ENCODE peak calls at places on chromosomes 13 and 19, in four cellular contexts. Q, U, M and E are unnamed samples.
A peak's percentile ranks its signal among the peaks of the same experiment; 100 is the strongest.

GRCh38 chr13:100176781-100177389 is 88.0 kb downstream of the PCCA start:
- DNase-seq in Q (no peak), U (no peak), M (no peak), E (no peak)

GRCh38 chr13:106858910-106859309 is 291.0 kb upstream of the ARGLU1 start:
- DNase-seq in Q (no peak), U (no peak), M (no peak), E (no peak)

GRCh38 chr19:47418595-47419036 is 711 bp downstream of the MEIS3 start:
- DNase-seq in M (peak; percentile 64), Q (no peak), U (no peak), E (no peak)

GRCh38 chr13:101915333-101915732 is 462.9 kb downstream of the ITGBL1 start:
- DNase-seq in Q (no peak), M (no peak), U (no peak), E (no peak)

GRCh38 chr13:24842533-24843278 is 78.7 kb downstream of the RNF17 start:
- DNase-seq in U (no peak), M (no peak), Q (no peak), E (no peak)

GRCh38 chr13:27289016-27289665 is 18.5 kb downstream of the RASL11A start:
- DNase-seq in U (no peak), Q (no peak), M (no peak), E (no peak)

GRCh38 chr13:110628477-110628793 is 13.1 kb downstream of the NAXD start:
- DNase-seq in M (no peak), Q (no peak), U (no peak), E (no peak)

GRCh38 chr13:33524086-33524485 is 238.5 kb upstream of the STARD13 start:
- DNase-seq in M (no peak), Q (no peak), U (no peak), E (no peak)

GRCh38 chr13:107669356-107669755 is 546.0 kb downstream of the LIG4 start:
- DNase-seq in M (no peak), U (no peak), Q (no peak), E (no peak)

GRCh38 chr19:11624064-11624463 is 26.8 kb downstream of the ZNF627 start:
- DNase-seq in M (no peak), U (no peak), Q (no peak), E (no peak)

GRCh38 chr19:29239220-29239776 is 26.3 kb upstream of the UQCRFS1 start:
- DNase-seq in Q (no peak), M (no peak), U (no peak), E (no peak)

GRCh38 chr13:37981932-37982331 is 112.4 kb upstream of the TRPC4 start:
- DNase-seq in U (no peak), Q (no peak), M (no peak), E (no peak)

GRCh38 chr19:11087870-11088507 is 1.3 kb upstream of the LDLR start:
- DNase-seq in M (no peak), Q (no peak), U (no peak), E (no peak)

GRCh38 chr13:79781829-79782540 is 301.0 kb downstream of the NDFIP2 start:
- DNase-seq in Q (no peak), U (no peak), M (no peak), E (no peak)

GRCh38 chr13:80276371-80277289 is 64.3 kb downstream of the SPRY2 start:
- DNase-seq in U (no peak), M (no peak), Q (no peak), E (no peak)

GRCh38 chr19:7507884-7508283 is 8.0 kb upstream of the ZNF358 start:
- DNase-seq in M (peak; percentile 96), U (no peak), Q (peak; percentile 90), E (peak; percentile 94)

GRCh38 chr19:17775991-17776803 is 18.7 kb upstream of the B3GNT3 start:
- DNase-seq in Q (no peak), M (no peak), U (peak; percentile 80), E (no peak)

GRCh38 chr13:96533408-96533807 is 443.5 kb downstream of the HS6ST3 start:
- DNase-seq in U (no peak), M (no peak), Q (no peak), E (no peak)

GRCh38 chr13:102317593-102317992 is 84.3 kb downstream of the FGF14 start:
- DNase-seq in M (no peak), U (no peak), Q (no peak), E (no peak)

GRCh38 chr19:51777570-51778460 is 16.8 kb downstream of the FPR2 start:
- DNase-seq in Q (peak; percentile 83), M (peak; percentile 50), U (no peak), E (peak; percentile 71)

GRCh38 chr19:48698046-48698445 is 2.3 kb downstream of the FUT2 start:
- DNase-seq in U (no peak), Q (no peak), M (no peak), E (peak; percentile 54)

GRCh38 chr13:37417042-37417441 is 181.5 kb downstream of the POSTN start:
- DNase-seq in Q (no peak), U (no peak), M (no peak), E (no peak)

GRCh38 chr19:51327066-51327985 is 14.6 kb downstream of the VSIG10L start:
- DNase-seq in Q (no peak), M (peak; percentile 80), U (no peak), E (peak; percentile 95)

GRCh38 chr19:2055871-2056809 is 5.1 kb upstream of the MKNK2 start:
- DNase-seq in U (no peak), Q (peak; percentile 53), M (peak; percentile 62), E (peak; percentile 92)

GRCh38 chr13:75226092-75226491 is 255.9 kb downstream of the TBC1D4 start:
- DNase-seq in U (no peak), M (peak; percentile 62), Q (peak; percentile 8), E (peak; percentile 9)

GRCh38 chr13:33394294-33394932 is 108.9 kb upstream of the STARD13 start:
- DNase-seq in Q (no peak), M (no peak), U (no peak), E (no peak)

GRCh38 chr13:106113796-106114195 is 421.7 kb downstream of the EFNB2 start:
- DNase-seq in Q (no peak), M (no peak), U (no peak), E (no peak)

GRCh38 chr19:5125797-5126497 is 157.0 kb downstream of the KDM4B start:
- DNase-seq in Q (no peak), M (peak; percentile 67), U (no peak), E (no peak)

GRCh38 chr13:27792393-27793218 is at the start of gene GSX1:
- DNase-seq in U (no peak), Q (no peak), M (peak; percentile 87), E (peak; percentile 20)

GRCh38 chr13:98927954-98928927 is 49.6 kb downstream of the DOCK9 start:
- DNase-seq in Q (no peak), U (no peak), M (no peak), E (no peak)

GRCh38 chr13:39317284-39317683 is 279.0 kb downstream of the NHLRC3 start:
- DNase-seq in M (no peak), U (no peak), Q (no peak), E (no peak)

GRCh38 chr13:32911506-32911905 is 104.7 kb upstream of the KL start:
- DNase-seq in U (no peak), M (no peak), Q (peak; percentile 60), E (no peak)

GRCh38 chr19:49151339-49152217 is 3.6 kb downstream of the HRC start:
- DNase-seq in M (peak; percentile 100), U (no peak), Q (peak; percentile 98), E (peak; percentile 86)

GRCh38 chr13:34430294-34430693 is 511.8 kb upstream of the NBEA start:
- DNase-seq in U (no peak), Q (no peak), M (no peak), E (no peak)

GRCh38 chr13:60755380-60756163 is 358.6 kb downstream of the TDRD3 start:
- DNase-seq in Q (no peak), U (no peak), M (no peak), E (no peak)

GRCh38 chr19:1864480-1865171 is 1.2 kb upstream of the KLF16 start:
- DNase-seq in U (no peak), Q (no peak), M (peak; percentile 91), E (peak; percentile 79)

GRCh38 chr19:4988770-4989251 is 19.9 kb downstream of the KDM4B start:
- DNase-seq in U (no peak), M (no peak), Q (no peak), E (no peak)

DNA sequence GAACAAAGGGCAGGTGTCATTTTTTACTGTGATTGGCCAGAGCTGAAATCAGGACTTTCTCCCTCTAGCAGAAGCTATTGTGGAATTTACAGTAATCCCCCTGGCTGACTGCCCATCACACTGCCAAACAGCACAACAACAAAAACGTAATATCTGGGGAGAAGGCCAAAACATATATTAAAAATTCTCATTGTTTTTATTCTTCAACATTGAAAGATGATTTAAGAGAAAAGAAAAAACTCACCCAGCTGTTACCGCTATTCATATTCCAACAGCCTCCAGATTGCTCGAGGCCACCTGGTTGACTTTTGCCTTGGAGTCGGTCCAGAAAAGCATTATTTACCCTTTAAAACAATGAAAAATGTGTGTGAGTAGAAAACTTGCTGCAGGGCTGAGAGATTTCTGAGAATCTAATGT is 97.3 kb downstream of the EPSTI1 start:
- DNase-seq in U (no peak), Q (no peak), M (no peak), E (no peak)
- TF ChIP-seq EGR1 in U (no peak), Q (no peak), M (no peak), E (no peak)

GRCh38 chr13:48410199-48410598 is 2.7 kb downstream of the LPAR6 start:
- DNase-seq in Q (no peak), M (no peak), U (no peak), E (no peak)
- TF ChIP-seq EGR1 in Q (no peak), M (no peak), U (no peak), E (no peak)

GRCh38 chr13:19960673-19961015 is 2.1 kb downstream of the ZMYM2 start:
- DNase-seq in Q (no peak), M (no peak), U (no peak), E (no peak)
- TF ChIP-seq EGR1 in Q (no peak), M (no peak), U (no peak), E (no peak)

GRCh38 chr19:19820774-19821315 is 705 bp downstream of the ZNF506 start:
- DNase-seq in Q (no peak), U (no peak), M (no peak), E (no peak)

GRCh38 chr19:19822148-19822429 is 539 bp upstream of the ZNF506 start:
- DNase-seq in M (no peak), Q (no peak), U (no peak), E (no peak)

GRCh38 chr19:19821366-19822147 is at the start of gene ZNF506:
- DNase-seq in U (peak; percentile 70), M (peak; percentile 79), Q (no peak), E (no peak)

GRCh38 chr19:19826875-19827274 is 5.3 kb upstream of the ZNF506 start:
- DNase-seq in U (no peak), Q (no peak), M (no peak), E (no peak)

GRCh38 chr19:19823916-19824315 is 2.4 kb upstream of the ZNF506 start:
- DNase-seq in M (no peak), Q (no peak), U (peak; percentile 52), E (no peak)
- TF ChIP-seq EGR1 in M (no peak), Q (no peak), U (no peak), E (no peak)